ENCODE peak calls at places on chromosomes 16 and 17, in four cellular contexts. L is SK-N-SH, B is K562, S is HepG2. W is an unnamed sample.

GRCh38 chr17:79005063-79005861 is 4.3 kb downstream of the CANT1 start:
- DNase-seq in L (no peak), B (no peak), S (no peak), W (no peak)

GRCh38 chr16:88965411-88965810 is 11.6 kb downstream of the CBFA2T3 start:
- DNase-seq in L (no peak), B (no peak), S (no peak), W (no peak)

GRCh38 chr17:28529012-28529400 is 22.9 kb downstream of the FOXN1 start:
- DNase-seq in L (no peak), B (no peak), S (no peak), W (no peak)

GRCh38 chr16:85394511-85395206 is 218.5 kb upstream of the GSE1 start:
- DNase-seq in L (no peak), B (no peak), S (no peak), W (no peak)

GRCh38 chr16:23128056-23128455 is 21.2 kb downstream of the USP31 start:
- DNase-seq in L (no peak), B (no peak), S (no peak), W (no peak)

GRCh38 chr16:4500283-4500682 is 24.1 kb downstream of the HMOX2 start:
- DNase-seq in L (no peak), B (no peak), S (peak; percentile 39), W (peak; percentile 27)

GRCh38 chr16:10754941-10755340 is 11.3 kb downstream of the NUBP1 start:
- DNase-seq in L (no peak), B (no peak), S (no peak), W (no peak)

GRCh38 chr17:49687878-49688491 is 10.1 kb upstream of the SPOP start:
- DNase-seq in L (no peak), B (no peak), S (peak; percentile 58), W (no peak)

GRCh38 chr17:60473788-60474187 is 51.5 kb downstream of the CHCT1 start:
- DNase-seq in L (peak; percentile 39), B (no peak), S (no peak), W (no peak)

GRCh38 chr17:82333279-82334171 is at the start of gene SECTM1:
- DNase-seq in L (peak; percentile 77), B (no peak), S (no peak), W (no peak)

GRCh38 chr16:14007460-14007859 is 63.7 kb upstream of the MRTFB start:
- DNase-seq in L (no peak), B (no peak), S (no peak), W (no peak)

GRCh38 chr16:8768701-8769100 is 28.7 kb downstream of the TMEM186 start:
- DNase-seq in L (no peak), B (no peak), S (no peak), W (no peak)

GRCh38 chr16:77584205-77584859 is 138.0 kb upstream of the NUDT7 start:
- DNase-seq in L (peak; percentile 55), B (peak; percentile 59), S (peak; percentile 44), W (peak; percentile 46)

GRCh38 chr16:86665319-86665675 is 86.9 kb downstream of the FOXL1 start:
- DNase-seq in L (no peak), B (no peak), S (peak; percentile 32), W (no peak)

GRCh38 chr17:80443916-80444708 is 29.1 kb downstream of the ENDOV start:
- DNase-seq in L (peak; percentile 77), B (no peak), S (no peak), W (no peak)

GRCh38 chr17:70295732-70296131 is 126.4 kb downstream of the KCNJ2 start:
- DNase-seq in L (no peak), B (no peak), S (no peak), W (no peak)

GRCh38 chr17:38559025-38559879 is 46.5 kb downstream of the SRCIN1 start:
- DNase-seq in L (no peak), B (peak; percentile 96), S (peak; percentile 86), W (peak; percentile 80)

GRCh38 chr16:10386517-10387377 is 886 bp downstream of the ATF7IP2 start:
- DNase-seq in L (no peak), B (no peak), S (peak; percentile 51), W (no peak)

DNA sequence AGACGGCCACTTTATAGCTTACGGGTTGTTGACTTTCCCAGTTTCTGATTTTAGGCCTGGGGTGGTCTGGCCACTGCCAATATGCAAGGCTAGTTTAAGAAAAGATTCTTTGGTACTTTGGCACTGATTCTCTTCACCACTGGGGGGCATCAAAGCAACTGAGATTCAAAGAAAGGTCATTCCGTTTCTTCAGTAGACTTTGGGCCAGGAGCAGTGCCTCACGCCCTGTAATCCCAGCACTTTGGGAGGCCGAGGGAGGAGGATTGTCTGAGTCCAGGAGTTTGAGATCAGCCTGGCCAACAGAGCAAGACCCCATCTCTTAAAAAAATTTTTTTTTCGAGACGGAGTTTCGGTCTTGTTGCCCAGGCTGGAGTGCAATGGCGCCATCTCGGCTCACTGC is 53.0 kb downstream of the RPA1 start:
- DNase-seq in L (peak; percentile 49), B (peak; percentile 18), S (peak; percentile 33), W (no peak)
- TF ChIP-seq ELF1 in L (no peak), B (no peak), S (no peak), W (no peak)

DNA sequence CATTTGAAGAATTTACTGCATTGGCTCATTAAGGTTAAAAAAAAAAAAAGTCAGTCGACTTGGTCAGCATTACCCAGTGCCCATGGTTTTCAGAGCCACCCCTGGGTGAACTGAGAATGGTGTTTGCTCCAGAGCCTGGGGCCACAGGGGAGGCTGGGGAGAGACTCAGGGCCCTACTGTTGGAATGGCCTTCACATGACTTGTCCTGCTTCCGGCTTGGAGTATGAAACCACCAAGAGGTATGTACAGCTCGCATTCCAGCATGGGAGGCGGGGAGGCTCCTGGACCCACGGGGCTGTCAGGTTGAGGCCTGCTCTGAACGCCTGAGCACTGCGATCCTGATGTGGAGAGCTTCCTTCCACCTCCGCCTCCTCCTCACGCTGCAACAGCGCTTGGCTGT is 36.8 kb downstream of the MSI2 start:
- DNase-seq in L (no peak), B (no peak), S (peak; percentile 92), W (peak; percentile 68)
- TF ChIP-seq ELF1 in L (no peak), B (no peak), S (peak; percentile 84), W (no peak)

GRCh38 chr16:1056196-1056595 is 16.4 kb upstream of the SSTR5 start:
- DNase-seq in L (no peak), B (no peak), S (no peak), W (no peak)

GRCh38 chr16:1055557-1055924 is 17.0 kb upstream of the SSTR5 start:
- DNase-seq in L (no peak), B (no peak), S (no peak), W (no peak)

GRCh38 chr16:1052791-1053521 is 19.6 kb upstream of the SSTR5 start:
- DNase-seq in L (no peak), B (no peak), S (no peak), W (no peak)

GRCh38 chr16:1053700-1054368 is 18.7 kb upstream of the SSTR5 start:
- DNase-seq in L (no peak), B (no peak), S (no peak), W (no peak)

GRCh38 chr16:1054660-1055556 is 17.6 kb upstream of the SSTR5 start:
- DNase-seq in L (peak; percentile 91), B (peak; percentile 68), S (peak; percentile 26), W (peak; percentile 37)
- TF ChIP-seq ELF1 in L (no peak), B (no peak), S (no peak), W (no peak)

GRCh38 chr16:57394444-57394843 is 10.1 kb upstream of the CCL17 start:
- DNase-seq in L (no peak), B (no peak), S (no peak), W (no peak)
- TF ChIP-seq ELF1 in L (no peak), B (no peak), S (no peak), W (no peak)

DNA sequence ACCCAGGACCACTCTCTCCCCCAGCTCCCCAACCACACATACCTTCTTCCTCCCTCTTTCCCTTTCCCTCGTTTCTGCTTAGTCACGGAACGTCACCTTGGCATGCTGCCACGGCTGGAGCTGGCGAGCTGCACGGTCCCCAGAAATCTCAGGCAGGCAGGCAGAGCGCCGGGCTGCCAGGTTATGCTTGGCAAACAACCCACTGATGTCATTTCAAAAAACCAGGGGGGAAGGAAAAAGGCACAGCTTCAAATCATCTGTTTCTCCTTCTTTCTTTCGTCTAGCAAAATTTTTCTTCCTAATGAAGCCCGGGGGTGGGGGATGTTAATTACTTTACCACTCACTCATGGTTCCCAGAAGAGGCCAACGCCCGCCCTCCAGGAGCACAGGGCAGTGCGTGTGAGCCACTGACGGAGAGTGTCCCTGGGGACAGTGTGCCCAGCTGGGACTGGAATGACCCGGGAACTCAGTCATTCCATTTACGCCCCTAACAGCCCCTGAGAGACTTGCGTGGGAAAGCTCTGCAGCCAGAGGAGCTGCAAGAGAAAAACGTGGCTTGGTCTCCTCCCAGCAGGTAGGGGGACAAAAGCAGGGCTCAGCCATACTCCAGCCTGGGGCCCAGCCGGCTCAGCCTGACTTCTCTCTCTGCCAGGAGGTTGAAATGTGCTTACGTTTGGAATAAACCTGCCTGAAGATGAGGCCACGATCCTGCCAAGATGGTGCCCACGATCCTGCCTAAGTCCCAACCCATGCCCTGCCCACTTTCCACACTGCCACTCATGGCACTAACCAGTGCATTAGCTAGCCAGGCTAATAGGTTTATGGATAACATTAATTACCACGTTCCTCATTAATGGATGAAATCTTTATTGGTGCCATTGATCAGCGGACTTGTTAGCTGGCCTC is 198.9 kb downstream of the ZFHX3 start:
- DNase-seq in L (peak; percentile 82), B (peak; percentile 12), S (no peak), W (peak; percentile 56)
- TF ChIP-seq ELF1 in L (no peak), B (no peak), S (no peak), W (no peak)

GRCh38 chr17:53722407-53722806 is 100.3 kb upstream of the KIF2B start:
- DNase-seq in L (no peak), B (no peak), S (no peak), W (no peak)
- TF ChIP-seq ELF1 in L (no peak), B (no peak), S (no peak), W (no peak)

GRCh38 chr17:50861822-50862528 is 4.2 kb downstream of the TOB1 start:
- DNase-seq in L (no peak), B (no peak), S (no peak), W (no peak)
- TF ChIP-seq ELF1 in L (peak; percentile 13), B (no peak), S (no peak), W (no peak)

GRCh38 chr17:51491416-51491815 is 231.1 kb downstream of the UTP18 start:
- DNase-seq in L (no peak), B (no peak), S (no peak), W (no peak)
- TF ChIP-seq ELF1 in L (no peak), B (no peak), S (no peak), W (no peak)

GRCh38 chr17:13931752-13932477 is 137.4 kb upstream of the COX10 start:
- DNase-seq in L (no peak), B (no peak), S (no peak), W (no peak)

GRCh38 chr17:13933597-13934276 is 135.6 kb upstream of the COX10 start:
- DNase-seq in L (no peak), B (no peak), S (peak; percentile 46), W (no peak)

GRCh38 chr17:13925579-13925978 is 143.7 kb upstream of the COX10 start:
- DNase-seq in L (no peak), B (no peak), S (no peak), W (no peak)

DNA sequence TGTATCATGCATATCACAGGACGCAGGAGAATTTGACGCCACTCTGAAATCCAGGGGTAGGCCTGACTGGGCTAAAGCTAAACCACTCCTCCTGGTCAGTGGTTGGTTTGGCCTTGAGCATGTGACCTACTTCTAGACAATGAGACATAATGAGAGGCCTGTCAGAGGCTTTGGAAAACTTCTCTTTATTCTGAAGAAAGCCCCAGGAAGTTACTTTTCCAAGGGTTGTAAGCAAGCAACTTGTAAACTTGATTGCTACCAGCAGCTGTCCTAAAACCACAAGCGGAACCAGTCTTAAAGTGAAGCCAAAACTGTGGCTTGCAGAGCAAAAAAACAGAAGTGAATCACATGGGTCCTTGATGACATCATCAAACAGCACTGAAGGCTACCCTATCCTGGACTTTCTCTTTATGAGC is 138.2 kb upstream of the COX10 start:
- DNase-seq in L (no peak), B (no peak), S (no peak), W (no peak)
- TF ChIP-seq ELF1 in L (no peak), B (no peak), S (no peak), W (no peak)

W was measured in HCT116.